ENCODE peak calls at places on chromosome 12, in four cellular contexts. N is trophoblast cell; E is activated CD4-positive, alpha-beta T cell treated with anti-CD3 and anti-CD28 coated beads, Interleukin-2, amount 50 U/mL, for 48 hours; H is stimulated activated CD8-positive, alpha-beta memory T cell treated with anti-CD3 and anti-CD28 coated beads, Interleukin-4, amount 100 ng/mL, for 1 hour. W is an unnamed sample.

GRCh38 chr12:13342971-13343370 is 146.4 kb downstream of the EMP1 start:
- DNase-seq in N (no peak), E (peak), H (no peak), W (no peak)

GRCh38 chr12:56634242-56634836 is 4.2 kb upstream of the BAZ2A start:
- DNase-seq in N (peak), E (no peak), H (no peak), W (no peak)

GRCh38 chr12:51620448-51620847 is 29.4 kb downstream of the SCN8A start:
- DNase-seq in N (no peak), E (no peak), H (no peak), W (no peak)

GRCh38 chr12:75349946-75350345 is 15.5 kb downstream of the GLIPR1L1 start:
- DNase-seq in E (no peak), N (no peak), H (no peak), W (no peak)

GRCh38 chr12:110312581-110313360 is 31.7 kb downstream of the ATP2A2 start:
- DNase-seq in H (no peak), N (peak), E (no peak), W (peak)

GRCh38 chr12:57166971-57167371 is 19.6 kb upstream of the LRP1-AS start:
- DNase-seq in N (peak), H (no peak), E (peak), W (no peak)

GRCh38 chr12:11763760-11764520 is 114.5 kb downstream of the ETV6 start:
- DNase-seq in N (peak), E (no peak), H (no peak), W (no peak)

GRCh38 chr12:27552886-27553560 is 29.0 kb downstream of the PPFIBP1 start:
- DNase-seq in E (no peak), N (no peak), H (no peak), W (no peak)